ENCODE peak calls at places on chromosome 13, in eight cellular contexts. M is NCI-H345, X is NCI-H187 treated with DMSO at 0.1 percent for 48 hours, G is posterior cingulate gyrus, A is tibial nerve, U is left lobe of liver, L is NCI-H2029 treated with DMSO at 0.1 percent for 48 hours, Z is Kasumi-1. W is an unnamed sample.

GRCh38 chr13:109196896-109197295 is 567.5 kb downstream of the MYO16 start:
- DNase-seq in M (no peak), X (no peak), G (no peak), A (no peak), U (no peak), L (no peak), Z (no peak), W (no peak)

GRCh38 chr13:46210362-46211083 is 1.2 kb upstream of the LRRC63 start:
- DNase-seq in M (no peak), X (no peak), G (no peak), A (no peak), U (no peak), L (no peak), Z (no peak), W (no peak)

GRCh38 chr13:19862511-19863313 is 737 bp downstream of the ZMYM5 start:
- DNase-seq in M (no peak), X (no peak), G (peak), A (no peak), U (peak), L (no peak), Z (peak), W (no peak)

GRCh38 chr13:22945321-22946226 is 235.2 kb upstream of the SGCG start:
- DNase-seq in M (no peak), X (no peak), G (no peak), A (no peak), U (no peak), L (no peak), Z (no peak), W (no peak)

GRCh38 chr13:99796175-99796819 is 175.3 kb downstream of the ZIC5 start:
- DNase-seq in M (no peak), X (no peak), G (no peak), A (no peak), U (no peak), L (no peak), Z (peak), W (no peak)

GRCh38 chr13:24270639-24271131 is 38.7 kb upstream of the C1QTNF9 start:
- DNase-seq in M (no peak), X (no peak), G (peak), A (peak), U (peak), L (no peak), Z (no peak), W (no peak)

GRCh38 chr13:113023694-113024430 is 54.8 kb downstream of the MCF2L start:
- DNase-seq in M (no peak), X (no peak), G (no peak), A (no peak), U (peak), L (no peak), Z (no peak), W (no peak)

GRCh38 chr13:93959796-93960533 is 519.5 kb downstream of the DCT start:
- DNase-seq in M (no peak), X (no peak), G (no peak), A (no peak), U (no peak), L (no peak), Z (no peak), W (no peak)

GRCh38 chr13:54367639-54368271 is 1339.1 kb downstream of the OLFM4 start:
- DNase-seq in M (no peak), X (no peak), G (no peak), A (no peak), U (no peak), L (no peak), Z (no peak), W (no peak)

GRCh38 chr13:93270769-93271753 is 44.5 kb downstream of the GPC6 start:
- DNase-seq in M (peak), X (no peak), G (no peak), A (no peak), U (no peak), L (no peak), Z (no peak), W (no peak)

GRCh38 chr13:21616880-21617279 is 12.9 kb upstream of the MICU2 start:
- DNase-seq in M (no peak), X (no peak), G (no peak), A (no peak), U (no peak), L (no peak), Z (no peak), W (no peak)

GRCh38 chr13:38866649-38867048 is 124.0 kb downstream of the STOML3 start:
- DNase-seq in M (no peak), X (no peak), G (no peak), A (no peak), U (no peak), L (no peak), Z (no peak), W (no peak)

GRCh38 chr13:78576266-78576665 is 27.1 kb downstream of the POU4F1 start:
- DNase-seq in M (no peak), X (no peak), G (no peak), A (no peak), U (no peak), L (no peak), Z (no peak), W (no peak)

GRCh38 chr13:103283451-103283820 is 217.2 kb upstream of the SLC10A2 start:
- DNase-seq in M (no peak), X (no peak), G (no peak), A (no peak), U (no peak), L (no peak), Z (no peak), W (no peak)

GRCh38 chr13:79870766-79871165 is 389.8 kb downstream of the NDFIP2 start:
- DNase-seq in M (no peak), X (no peak), G (no peak), A (no peak), U (no peak), L (no peak), Z (no peak), W (no peak)

GRCh38 chr13:109211616-109212015 is 574.8 kb downstream of the IRS2 start:
- DNase-seq in M (no peak), X (no peak), G (no peak), A (no peak), U (no peak), L (no peak), Z (no peak), W (no peak)

GRCh38 chr13:50474094-50474654 is 369.3 kb downstream of the DLEU7 start:
- DNase-seq in M (no peak), X (no peak), G (no peak), A (no peak), U (no peak), L (no peak), Z (no peak), W (no peak)

GRCh38 chr13:78862460-78862859 is 203.5 kb upstream of the OBI1 start:
- DNase-seq in M (no peak), X (no peak), G (no peak), A (no peak), U (no peak), L (no peak), Z (no peak), W (no peak)

GRCh38 chr13:26867451-26868067 is 107.0 kb upstream of the GPR12 start:
- DNase-seq in M (no peak), X (no peak), G (no peak), A (no peak), U (no peak), L (no peak), Z (peak), W (no peak)

GRCh38 chr13:110187501-110188161 is 119.3 kb downstream of the COL4A1 start:
- DNase-seq in M (no peak), X (no peak), G (no peak), A (no peak), U (no peak), L (no peak), Z (no peak), W (no peak)

GRCh38 chr13:89950225-89950624 is 1397.3 kb upstream of the MIR17HG start:
- DNase-seq in M (no peak), X (no peak), G (no peak), A (no peak), U (no peak), L (no peak), Z (no peak), W (no peak)

GRCh38 chr13:97946951-97947588 is 6.4 kb upstream of the IPO5 start:
- DNase-seq in M (no peak), X (no peak), G (no peak), A (no peak), U (no peak), L (no peak), Z (no peak), W (no peak)

GRCh38 chr13:98892821-98893220 is 85.0 kb downstream of the DOCK9 start:
- DNase-seq in M (no peak), X (peak), G (no peak), A (no peak), U (no peak), L (no peak), Z (peak), W (no peak)

GRCh38 chr13:76884571-76885202 is 1.5 kb downstream of the KCTD12 start:
- DNase-seq in M (no peak), X (no peak), G (no peak), A (no peak), U (no peak), L (no peak), Z (peak), W (no peak)

GRCh38 chr13:71758823-71759222 is 108.2 kb downstream of the DACH1 start:
- DNase-seq in M (no peak), X (no peak), G (no peak), A (no peak), U (no peak), L (no peak), Z (no peak), W (no peak)

GRCh38 chr13:113845723-113846638 is 17.9 kb downstream of the GAS6 start:
- DNase-seq in M (peak), X (no peak), G (no peak), A (no peak), U (peak), L (no peak), Z (no peak), W (no peak)

GRCh38 chr13:43732726-43733125 is 54.0 kb downstream of the ENOX1 start:
- DNase-seq in M (no peak), X (no peak), G (no peak), A (no peak), U (no peak), L (no peak), Z (no peak), W (no peak)

GRCh38 chr13:23087884-23088283 is 92.9 kb upstream of the SGCG start:
- DNase-seq in M (no peak), X (no peak), G (no peak), A (no peak), U (no peak), L (peak), Z (peak), W (peak)